ENCODE peak calls at places on chromosomes 16 and 17, in six cellular contexts. K is neuronal stem cell, L is mesenchymal stem cell, U is IMR-90, I is H9, V is H1. X is an unnamed sample.

GRCh38 chr16:82639263-82639662 is 12.5 kb downstream of the CDH13 start:
- DNase-seq in L (no peak), V (no peak), K (no peak), U (no peak), I (no peak), X (no peak)

GRCh38 chr16:58503166-58503862 is 3.4 kb downstream of the NDRG4 start:
- DNase-seq in V (no peak), U (no peak), K (no peak), L (no peak), I (peak), X (no peak)

GRCh38 chr16:50306287-50306686 is 39.9 kb downstream of the ADCY7 start:
- DNase-seq in K (no peak), I (no peak), V (peak), U (no peak), L (no peak), X (no peak)

GRCh38 chr17:20991276-20992037 is 51.4 kb downstream of the USP22 start:
- DNase-seq in U (no peak), I (no peak), L (no peak), K (no peak), V (no peak), X (no peak)

GRCh38 chr16:81888520-81889394 is 109.7 kb downstream of the PLCG2 start:
- DNase-seq in U (no peak), I (no peak), V (no peak), K (no peak), L (no peak), X (no peak)

GRCh38 chr17:7251330-7252175 is at the start of gene CTDNEP1:
- DNase-seq in U (peak), L (peak), I (peak), V (peak), K (no peak), X (peak)

GRCh38 chr17:19000531-19001011 is 4.0 kb downstream of the FAM83G start:
- DNase-seq in V (no peak), K (no peak), L (peak), I (no peak), U (peak), X (no peak)

GRCh38 chr17:48153711-48154642 is 46.4 kb downstream of the SNX11 start:
- DNase-seq in U (peak), L (peak), V (no peak), I (peak), K (no peak), X (peak)

GRCh38 chr16:78990309-78990701 is 610.2 kb downstream of the MAF start:
- DNase-seq in K (no peak), U (no peak), L (no peak), I (no peak), V (no peak), X (no peak)

GRCh38 chr16:78686601-78687000 is 587.1 kb downstream of the WWOX start:
- DNase-seq in V (no peak), K (no peak), I (no peak), L (peak), U (no peak), X (no peak)

GRCh38 chr17:83026311-83026811 is 53.0 kb upstream of the METRNL start:
- DNase-seq in U (no peak), K (no peak), V (no peak), I (no peak), L (no peak), X (no peak)

GRCh38 chr16:87603684-87604571 is 1.6 kb downstream of the JPH3 start:
- DNase-seq in L (no peak), V (no peak), U (no peak), I (no peak), K (no peak), X (peak)

GRCh38 chr16:87600246-87600645 is 2.1 kb upstream of the JPH3 start:
- DNase-seq in I (no peak), V (no peak), L (no peak), K (no peak), U (no peak), X (no peak)

GRCh38 chr16:87602821-87603683 is 744 bp downstream of the JPH3 start:
- DNase-seq in V (peak), L (no peak), K (peak), I (no peak), U (no peak), X (peak)

GRCh38 chr16:87601322-87602004 is 845 bp upstream of the JPH3 start:
- DNase-seq in I (no peak), V (no peak), U (no peak), K (no peak), L (no peak), X (peak)

DNA sequence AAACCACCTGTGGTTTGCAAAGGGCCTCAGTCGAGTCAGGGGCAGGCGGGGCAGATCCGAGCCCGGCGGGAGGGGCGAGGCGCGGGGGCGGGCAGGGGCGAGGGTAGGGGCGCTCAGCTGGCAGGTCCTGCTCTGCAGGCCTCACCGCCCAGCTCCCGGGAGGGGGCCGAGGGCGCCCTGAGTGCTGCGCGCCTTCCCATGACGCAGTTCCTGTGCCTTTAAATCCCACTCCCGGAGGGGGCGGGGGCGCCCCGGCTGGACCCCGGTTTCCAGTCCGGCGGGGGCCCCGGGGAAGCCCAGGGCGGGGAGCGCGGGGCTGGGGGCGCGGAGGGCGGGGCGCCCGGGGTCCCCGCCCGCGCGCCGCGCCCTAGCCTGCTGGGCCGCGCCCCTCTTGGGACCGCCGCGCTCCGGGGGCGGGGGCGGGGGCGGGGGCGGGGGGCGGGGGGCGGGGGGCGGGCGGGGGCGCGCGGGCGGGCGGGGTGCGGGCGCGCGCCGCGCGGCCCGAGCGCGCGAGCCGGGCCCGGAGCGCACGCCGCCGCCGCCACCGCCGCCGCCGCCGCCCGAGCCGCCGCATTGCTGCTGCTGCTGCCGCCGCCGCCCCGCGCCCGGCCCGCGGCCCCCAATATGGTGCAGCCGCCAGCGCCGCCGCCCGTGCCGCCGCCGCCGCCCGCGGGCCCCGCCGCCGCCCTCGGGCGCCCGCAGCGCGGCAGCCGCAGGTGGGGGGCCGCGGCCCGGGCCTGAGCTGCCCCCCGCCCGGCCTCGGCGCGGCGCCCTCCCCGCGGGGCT is at the start of gene JPH3:
- DNase-seq in L (no peak), V (peak), I (peak), K (peak), U (no peak), X (peak)
- H3K23ac ChIP-seq in L (no peak), V (no peak), I (no peak), K (peak), U (no peak), X (peak)

GRCh38 chr17:73497721-73498120 is 146.5 kb downstream of the SDK2 start:
- DNase-seq in K (no peak), U (no peak), V (no peak), I (no peak), L (no peak), X (no peak)

GRCh38 chr17:73496232-73496631 is 148.0 kb downstream of the SDK2 start:
- DNase-seq in I (no peak), U (no peak), L (no peak), K (no peak), V (no peak), X (no peak)

GRCh38 chr17:73498854-73499597 is 145.2 kb downstream of the SDK2 start:
- DNase-seq in U (no peak), V (no peak), K (no peak), L (no peak), I (no peak), X (peak)

GRCh38 chr17:73500414-73500999 is 143.7 kb downstream of the SDK2 start:
- DNase-seq in K (no peak), U (no peak), V (no peak), L (no peak), I (no peak), X (no peak)

DNA sequence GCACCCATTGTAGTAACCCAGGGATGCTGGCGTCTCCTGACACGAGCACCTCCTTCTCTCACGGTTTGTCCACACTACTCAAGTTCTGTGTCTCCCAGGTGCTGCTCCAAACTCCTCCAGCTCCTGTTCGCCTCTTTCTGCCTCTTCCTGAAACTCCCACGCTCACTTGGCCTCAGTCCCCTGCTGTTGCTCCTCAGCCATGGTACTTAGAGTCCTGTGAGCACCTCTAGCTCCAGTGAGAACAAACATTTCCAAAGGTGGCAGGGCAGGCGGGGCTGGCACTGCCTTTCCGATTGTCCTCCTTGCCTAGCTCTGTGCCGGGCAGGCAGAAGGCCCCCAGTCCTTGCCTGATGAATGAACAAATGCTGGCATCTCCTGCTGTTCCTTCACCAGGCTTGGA is 146.1 kb downstream of the SDK2 start:
- DNase-seq in L (no peak), U (no peak), V (no peak), I (no peak), K (no peak), X (no peak)
- H2BK15ac ChIP-seq in L (no peak), U (no peak), V (no peak), I (no peak), K (no peak), X (no peak)

GRCh38 chr16:87734644-87735043 is 31.1 kb downstream of the KLHDC4 start:
- DNase-seq in V (no peak), L (no peak), K (no peak), U (no peak), I (no peak), X (peak)
- H3K4ac ChIP-seq in V (no peak), L (no peak), K (no peak), U (no peak), I (no peak), X (no peak)

GRCh38 chr17:60809421-60809820 is 131.8 kb downstream of the BCAS3 start:
- DNase-seq in U (no peak), V (no peak), L (no peak), K (no peak), I (no peak), X (no peak)
- H3K23ac ChIP-seq in U (no peak), V (no peak), L (no peak), K (no peak), I (no peak), X (no peak)

GRCh38 chr17:76519048-76519614 is 17.9 kb upstream of the RHBDF2 start:
- DNase-seq in I (no peak), K (no peak), L (no peak), V (no peak), U (no peak), X (no peak)

GRCh38 chr17:76523084-76524037 is 14.1 kb downstream of the CYGB start:
- DNase-seq in U (peak), I (peak), V (peak), K (peak), L (peak), X (peak)

GRCh38 chr17:76517638-76518038 is 16.4 kb upstream of the RHBDF2 start:
- DNase-seq in V (no peak), K (no peak), I (no peak), L (no peak), U (no peak), X (no peak)

GRCh38 chr17:76521262-76521661 is 16.2 kb downstream of the CYGB start:
- DNase-seq in I (no peak), L (no peak), U (no peak), V (no peak), K (no peak), X (no peak)

DNA sequence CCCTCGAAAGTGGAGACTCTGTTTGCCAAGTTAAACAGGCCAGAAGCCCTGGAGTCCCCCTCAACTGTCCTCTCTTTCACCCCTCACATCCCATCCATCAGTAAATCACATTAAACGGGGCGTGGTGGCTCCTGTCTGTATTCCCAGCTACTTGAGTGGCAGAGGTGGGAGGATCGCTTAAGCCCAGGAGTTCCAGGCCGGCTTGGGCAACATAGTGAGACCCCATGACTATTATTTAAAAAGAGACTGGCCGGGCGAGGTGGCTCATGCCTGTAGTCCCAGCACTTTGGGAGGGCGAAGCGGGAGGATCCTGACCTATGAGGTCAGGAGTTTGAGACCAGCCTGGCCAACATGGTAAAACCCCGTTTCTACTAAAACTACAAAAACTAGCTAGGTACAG is 17.8 kb downstream of the CYGB start:
- DNase-seq in K (no peak), I (no peak), V (no peak), L (no peak), U (no peak), X (no peak)
- H2BK15ac ChIP-seq in K (no peak), I (no peak), V (no peak), L (no peak), U (no peak), X (no peak)

X was measured in mesendoderm.